ENCODE peak calls at places on chromosomes 1 and 21, in six cellular contexts. One of them, this sample, is unnamed.

GRCh38 chr1:70537788-70538187 is 126.7 kb downstream of the CTH start:
- DNase-seq in neural progenitor cell: no peak
- DNase-seq in adrenal gland: no peak
- DNase-seq in pancreas: no peak
- DNase-seq in GM23338: no peak
- DNase-seq in K562: no peak
- DNase-seq in this sample: no peak

GRCh38 chr1:193110246-193110645 is 5.0 kb upstream of the GLRX2 start:
- DNase-seq in GM23338: no peak
- DNase-seq in K562: no peak
- DNase-seq in pancreas: no peak
- DNase-seq in neural progenitor cell: no peak
- DNase-seq in adrenal gland: no peak
- DNase-seq in this sample: no peak

GRCh38 chr1:240091614-240092300 is at the start of gene FMN2:
- DNase-seq in adrenal gland: peak; percentile 25
- DNase-seq in K562: peak; percentile 13
- DNase-seq in neural progenitor cell: peak; percentile 88
- DNase-seq in pancreas: peak; percentile 64
- DNase-seq in GM23338: peak; percentile 78
- DNase-seq in this sample: peak; percentile 8

GRCh38 chr1:154806333-154806732 is 63.7 kb downstream of the KCNN3 start:
- DNase-seq in neural progenitor cell: no peak
- DNase-seq in K562: no peak
- DNase-seq in pancreas: no peak
- DNase-seq in adrenal gland: no peak
- DNase-seq in GM23338: no peak
- DNase-seq in this sample: no peak

GRCh38 chr1:153513023-153513422 is 22.8 kb downstream of the S100A6 start:
- DNase-seq in GM23338: no peak
- DNase-seq in pancreas: no peak
- DNase-seq in K562: no peak
- DNase-seq in adrenal gland: no peak
- DNase-seq in neural progenitor cell: no peak
- DNase-seq in this sample: no peak

GRCh38 chr1:119075614-119076013 is 64.8 kb downstream of the WARS2 start:
- DNase-seq in GM23338: no peak
- DNase-seq in neural progenitor cell: no peak
- DNase-seq in pancreas: no peak
- DNase-seq in adrenal gland: no peak
- DNase-seq in K562: no peak
- DNase-seq in this sample: peak; percentile 37

GRCh38 chr21:34846601-34847112 is 177.9 kb downstream of the CLIC6 start:
- DNase-seq in neural progenitor cell: peak; percentile 51
- DNase-seq in pancreas: no peak
- DNase-seq in adrenal gland: no peak
- DNase-seq in K562: no peak
- DNase-seq in GM23338: no peak
- DNase-seq in this sample: peak; percentile 76

GRCh38 chr1:198496216-198497143 is 44.0 kb downstream of the ATP6V1G3 start:
- DNase-seq in neural progenitor cell: no peak
- DNase-seq in adrenal gland: no peak
- DNase-seq in pancreas: no peak
- DNase-seq in GM23338: no peak
- DNase-seq in K562: no peak
- DNase-seq in this sample: no peak

GRCh38 chr1:154430903-154431302 is 25.8 kb downstream of the IL6R start:
- DNase-seq in neural progenitor cell: peak; percentile 49
- DNase-seq in GM23338: peak; percentile 63
- DNase-seq in pancreas: no peak
- DNase-seq in adrenal gland: no peak
- DNase-seq in K562: peak; percentile 55
- DNase-seq in this sample: no peak

GRCh38 chr1:203028784-203029553 is 2.7 kb downstream of the PPFIA4 start:
- DNase-seq in GM23338: no peak
- DNase-seq in adrenal gland: no peak
- DNase-seq in K562: no peak
- DNase-seq in pancreas: no peak
- DNase-seq in neural progenitor cell: no peak
- DNase-seq in this sample: no peak

GRCh38 chr1:215526147-215526845 is 40.8 kb upstream of the KCTD3 start:
- DNase-seq in K562: peak; percentile 68
- DNase-seq in neural progenitor cell: peak; percentile 59
- DNase-seq in GM23338: peak; percentile 72
- DNase-seq in adrenal gland: no peak
- DNase-seq in pancreas: no peak
- DNase-seq in this sample: no peak

GRCh38 chr1:242525360-242525722 is 844 bp upstream of the PLD5 start:
- DNase-seq in GM23338: peak; percentile 12
- DNase-seq in adrenal gland: no peak
- DNase-seq in neural progenitor cell: peak; percentile 49
- DNase-seq in K562: no peak
- DNase-seq in pancreas: no peak
- DNase-seq in this sample: no peak

GRCh38 chr1:206030714-206031113 is 7.0 kb upstream of the CTSE start:
- DNase-seq in GM23338: peak; percentile 87
- DNase-seq in neural progenitor cell: peak; percentile 80
- DNase-seq in adrenal gland: peak; percentile 72
- DNase-seq in K562: peak; percentile 77
- DNase-seq in pancreas: peak; percentile 85
- DNase-seq in this sample: peak; percentile 57

GRCh38 chr1:204723131-204723787 is 37.7 kb upstream of the LRRN2 start:
- DNase-seq in pancreas: no peak
- DNase-seq in K562: no peak
- DNase-seq in adrenal gland: no peak
- DNase-seq in neural progenitor cell: no peak
- DNase-seq in GM23338: no peak
- DNase-seq in this sample: no peak

GRCh38 chr1:25553749-25554425 is 10.5 kb downstream of the LDLRAP1 start:
- DNase-seq in K562: peak; percentile 71
- DNase-seq in adrenal gland: peak; percentile 69
- DNase-seq in GM23338: no peak
- DNase-seq in pancreas: no peak
- DNase-seq in neural progenitor cell: no peak
- DNase-seq in this sample: no peak

GRCh38 chr1:34188418-34188817 is 11.7 kb downstream of the C1orf94 start:
- DNase-seq in neural progenitor cell: peak; percentile 70
- DNase-seq in GM23338: peak; percentile 89
- DNase-seq in K562: no peak
- DNase-seq in adrenal gland: no peak
- DNase-seq in pancreas: no peak
- DNase-seq in this sample: no peak

GRCh38 chr1:32892368-32893197 is 6.3 kb downstream of the HPCA start:
- DNase-seq in GM23338: peak; percentile 97
- DNase-seq in neural progenitor cell: peak; percentile 88
- DNase-seq in adrenal gland: no peak
- DNase-seq in K562: peak; percentile 78
- DNase-seq in pancreas: peak; percentile 62
- DNase-seq in this sample: no peak

GRCh38 chr1:16128338-16128741 is 27.5 kb downstream of the EPHA2 start:
- DNase-seq in neural progenitor cell: no peak
- DNase-seq in K562: no peak
- DNase-seq in adrenal gland: no peak
- DNase-seq in pancreas: peak; percentile 40
- DNase-seq in GM23338: no peak
- DNase-seq in this sample: no peak

GRCh38 chr1:179178965-179179364 is 50.5 kb downstream of the ABL2 start:
- DNase-seq in pancreas: no peak
- DNase-seq in K562: no peak
- DNase-seq in GM23338: no peak
- DNase-seq in neural progenitor cell: no peak
- DNase-seq in adrenal gland: no peak
- DNase-seq in this sample: no peak

GRCh38 chr1:178465011-178465410 is 31.8 kb downstream of the CLEC20A start:
- DNase-seq in pancreas: no peak
- DNase-seq in GM23338: no peak
- DNase-seq in neural progenitor cell: no peak
- DNase-seq in adrenal gland: no peak
- DNase-seq in K562: no peak
- DNase-seq in this sample: peak; percentile 29

GRCh38 chr1:10818262-10819197 is 22.1 kb upstream of the CASZ1 start:
- DNase-seq in GM23338: no peak
- DNase-seq in pancreas: no peak
- DNase-seq in K562: no peak
- DNase-seq in neural progenitor cell: no peak
- DNase-seq in adrenal gland: no peak
- DNase-seq in this sample: no peak

GRCh38 chr1:196355206-196355786 is 252.9 kb downstream of the KCNT2 start:
- DNase-seq in GM23338: peak; percentile 50
- DNase-seq in pancreas: no peak
- DNase-seq in neural progenitor cell: no peak
- DNase-seq in K562: peak; percentile 11
- DNase-seq in adrenal gland: no peak
- DNase-seq in this sample: peak; percentile 36

GRCh38 chr1:36411674-36412648 is 14.3 kb upstream of the LSM10 start:
- DNase-seq in GM23338: peak; percentile 76
- DNase-seq in adrenal gland: no peak
- DNase-seq in neural progenitor cell: peak; percentile 16
- DNase-seq in K562: peak; percentile 88
- DNase-seq in pancreas: no peak
- DNase-seq in this sample: peak; percentile 42

GRCh38 chr1:180921891-180922636 is 9.4 kb downstream of the KIAA1614 start:
- DNase-seq in adrenal gland: no peak
- DNase-seq in neural progenitor cell: no peak
- DNase-seq in GM23338: no peak
- DNase-seq in K562: no peak
- DNase-seq in pancreas: no peak
- DNase-seq in this sample: no peak

GRCh38 chr1:26320896-26321295 is 3.1 kb downstream of the CD52 start:
- DNase-seq in pancreas: no peak
- DNase-seq in neural progenitor cell: no peak
- DNase-seq in adrenal gland: no peak
- DNase-seq in GM23338: no peak
- DNase-seq in K562: no peak
- DNase-seq in this sample: no peak

GRCh38 chr1:76430532-76430931 is 356.0 kb downstream of the ST6GALNAC3 start:
- DNase-seq in adrenal gland: no peak
- DNase-seq in pancreas: no peak
- DNase-seq in K562: no peak
- DNase-seq in neural progenitor cell: no peak
- DNase-seq in GM23338: no peak
- DNase-seq in this sample: no peak

GRCh38 chr1:76428027-76428426 is 353.5 kb downstream of the ST6GALNAC3 start:
- DNase-seq in neural progenitor cell: no peak
- DNase-seq in GM23338: no peak
- DNase-seq in pancreas: no peak
- DNase-seq in adrenal gland: no peak
- DNase-seq in K562: no peak
- DNase-seq in this sample: no peak

GRCh38 chr1:76433528-76433927 is 359.0 kb downstream of the ST6GALNAC3 start:
- DNase-seq in pancreas: no peak
- DNase-seq in neural progenitor cell: no peak
- DNase-seq in K562: no peak
- DNase-seq in adrenal gland: no peak
- DNase-seq in GM23338: no peak
- DNase-seq in this sample: peak; percentile 69
- H3K4me3 ChIP-seq in pancreas: no peak overlapping the region
- H3K4me3 ChIP-seq in neural progenitor cell: no peak overlapping the region
- H3K4me3 ChIP-seq in K562: no peak overlapping the region
- H3K4me3 ChIP-seq in adrenal gland: no peak overlapping the region
- H3K4me3 ChIP-seq in GM23338: no peak overlapping the region
- H3K4me3 ChIP-seq in this sample: no peak overlapping the region

DNA sequence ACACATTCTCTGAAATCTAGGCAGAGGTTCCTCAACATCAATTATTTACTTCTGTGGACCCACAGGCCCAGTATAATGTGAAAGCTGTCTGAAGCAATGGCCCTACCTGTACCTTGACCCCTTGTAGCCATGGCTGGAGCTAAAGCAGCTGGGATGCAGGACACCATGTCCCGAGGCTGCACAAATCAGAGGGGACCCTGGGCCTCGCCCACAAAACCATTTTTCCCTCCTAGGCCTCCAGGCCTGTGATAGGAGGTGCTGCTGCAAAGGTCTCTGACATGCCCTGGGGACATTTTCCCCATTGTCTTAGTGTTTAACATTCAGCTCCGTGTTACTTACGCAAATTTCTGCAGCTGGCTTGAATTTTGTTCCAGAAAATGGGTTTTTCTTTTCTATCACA is 110.5 kb downstream of the BRINP3 start:
- DNase-seq in adrenal gland: no peak
- DNase-seq in GM23338: no peak
- DNase-seq in pancreas: no peak
- DNase-seq in K562: no peak
- DNase-seq in neural progenitor cell: no peak
- DNase-seq in this sample: no peak
- H3K27ac ChIP-seq in adrenal gland: no peak overlapping the region
- H3K27ac ChIP-seq in GM23338: no peak overlapping the region
- H3K27ac ChIP-seq in pancreas: no peak overlapping the region
- H3K27ac ChIP-seq in K562: no peak overlapping the region
- H3K27ac ChIP-seq in neural progenitor cell: no peak overlapping the region
- H3K27ac ChIP-seq in this sample: no peak overlapping the region

DNA sequence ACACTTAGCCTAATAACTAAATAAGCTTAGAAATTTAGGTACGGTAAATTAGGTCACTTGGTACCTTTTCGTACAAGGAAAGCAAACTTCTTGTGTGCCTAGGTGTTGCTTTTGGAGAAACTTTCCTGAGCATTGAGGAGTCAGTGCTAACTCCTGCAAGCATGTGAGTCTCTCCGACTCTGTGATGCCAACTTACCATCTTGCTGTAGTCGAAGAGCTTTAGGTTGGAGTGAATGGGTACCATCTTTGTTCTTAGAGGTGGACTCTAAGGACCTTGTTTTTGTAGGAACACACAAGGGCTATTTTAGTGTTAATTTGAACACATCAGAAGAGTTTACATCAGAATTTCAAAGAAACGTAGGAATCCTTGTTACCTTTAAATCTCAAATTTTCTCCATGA is 688.9 kb downstream of the USP25 start:
- DNase-seq in K562: no peak
- DNase-seq in adrenal gland: no peak
- DNase-seq in neural progenitor cell: no peak
- DNase-seq in pancreas: no peak
- DNase-seq in GM23338: no peak
- DNase-seq in this sample: no peak
- H3K4me3 ChIP-seq in K562: no peak overlapping the region
- H3K4me3 ChIP-seq in adrenal gland: no peak overlapping the region
- H3K4me3 ChIP-seq in neural progenitor cell: no peak overlapping the region
- H3K4me3 ChIP-seq in pancreas: no peak overlapping the region
- H3K4me3 ChIP-seq in GM23338: no peak overlapping the region
- H3K4me3 ChIP-seq in this sample: no peak overlapping the region

GRCh38 chr21:14271053-14271452 is 55.1 kb downstream of the RBM11 start:
- DNase-seq in K562: peak; percentile 82
- DNase-seq in GM23338: no peak
- DNase-seq in neural progenitor cell: no peak
- DNase-seq in adrenal gland: no peak
- DNase-seq in pancreas: no peak
- DNase-seq in this sample: no peak

GRCh38 chr21:14273736-14274538 is 58.0 kb downstream of the RBM11 start:
- DNase-seq in adrenal gland: peak; percentile 39
- DNase-seq in pancreas: peak; percentile 83
- DNase-seq in K562: peak; percentile 60
- DNase-seq in neural progenitor cell: peak; percentile 17
- DNase-seq in GM23338: peak; percentile 72
- DNase-seq in this sample: no peak

GRCh38 chr21:14275806-14276205 is 59.8 kb downstream of the RBM11 start:
- DNase-seq in GM23338: no peak
- DNase-seq in adrenal gland: no peak
- DNase-seq in pancreas: no peak
- DNase-seq in K562: no peak
- DNase-seq in neural progenitor cell: no peak
- DNase-seq in this sample: no peak

GRCh38 chr21:14267071-14267470 is 51.1 kb downstream of the RBM11 start:
- DNase-seq in pancreas: no peak
- DNase-seq in GM23338: no peak
- DNase-seq in K562: no peak
- DNase-seq in adrenal gland: no peak
- DNase-seq in neural progenitor cell: no peak
- DNase-seq in this sample: no peak

GRCh38 chr21:14270631-14271030 is 54.7 kb downstream of the RBM11 start:
- DNase-seq in adrenal gland: no peak
- DNase-seq in neural progenitor cell: no peak
- DNase-seq in pancreas: peak; percentile 16
- DNase-seq in K562: peak; percentile 55
- DNase-seq in GM23338: no peak
- DNase-seq in this sample: no peak
- H3K27ac ChIP-seq in adrenal gland: no peak overlapping the region
- H3K27ac ChIP-seq in neural progenitor cell: no peak overlapping the region
- H3K27ac ChIP-seq in pancreas: no peak overlapping the region
- H3K27ac ChIP-seq in K562: no peak overlapping the region
- H3K27ac ChIP-seq in GM23338: no peak overlapping the region
- H3K27ac ChIP-seq in this sample: no peak overlapping the region